ENCODE peak calls at places on chromosomes 3 and 15, in four cellular contexts. H, N, F and Z are unnamed samples.

GRCh38 chr3:52719618-52720017 is 13.7 kb downstream of the SPCS1 start:
- DNase-seq in H (no peak), N (no peak), F (no peak), Z (no peak)

GRCh38 chr3:53196575-53197407 is 35.8 kb downstream of the PRKCD start:
- DNase-seq in H (peak), N (peak), F (peak), Z (no peak)

GRCh38 chr15:95371664-95372063 is 958.8 kb upstream of the NR2F2 start:
- DNase-seq in H (no peak), N (no peak), F (no peak), Z (no peak)

GRCh38 chr15:58604455-58604923 is 145.0 kb downstream of the ADAM10 start:
- DNase-seq in H (no peak), N (no peak), F (no peak), Z (no peak)

GRCh38 chr15:32746116-32746857 is 28.5 kb downstream of the GREM1 start:
- DNase-seq in H (no peak), N (no peak), F (no peak), Z (no peak)

GRCh38 chr15:86863226-86863915 is 783.7 kb downstream of the AGBL1 start:
- DNase-seq in H (no peak), N (no peak), F (no peak), Z (no peak)

GRCh38 chr3:126883241-126883640 is 99.7 kb upstream of the PLXNA1 start:
- DNase-seq in H (no peak), N (no peak), F (no peak), Z (no peak)

GRCh38 chr3:81339040-81339845 is 422.2 kb downstream of the GBE1 start:
- DNase-seq in H (no peak), N (no peak), F (no peak), Z (no peak)

GRCh38 chr3:62445267-62445666 is 71.9 kb upstream of the FEZF2 start:
- DNase-seq in H (no peak), N (no peak), F (no peak), Z (no peak)

GRCh38 chr3:140762751-140763150 is 84.9 kb downstream of the TRIM42 start:
- DNase-seq in H (no peak), N (no peak), F (no peak), Z (no peak)

GRCh38 chr15:55742927-55743614 is at the start of gene PRTG:
- DNase-seq in H (no peak), N (no peak), F (no peak), Z (no peak)

GRCh38 chr3:119681279-119681678 is 4.1 kb upstream of the COX17 start:
- DNase-seq in H (no peak), N (no peak), F (no peak), Z (no peak)

GRCh38 chr3:82376883-82377282 is 615.4 kb upstream of the GBE1 start:
- DNase-seq in H (no peak), N (no peak), F (no peak), Z (no peak)

GRCh38 chr15:80461370-80462060 is 57.3 kb downstream of the ARNT2 start:
- DNase-seq in H (no peak), N (no peak), F (no peak), Z (no peak)

GRCh38 chr15:80536231-80536630 is 132.0 kb downstream of the ARNT2 start:
- DNase-seq in H (no peak), N (no peak), F (no peak), Z (no peak)

GRCh38 chr3:19348929-19349564 is 200.7 kb downstream of the KCNH8 start:
- DNase-seq in H (no peak), N (no peak), F (no peak), Z (no peak)

GRCh38 chr3:62134061-62134496 is 239.3 kb downstream of the FEZF2 start:
- DNase-seq in H (no peak), N (no peak), F (no peak), Z (no peak)

GRCh38 chr3:149128856-149129255 is 582 bp upstream of the HPS3 start:
- DNase-seq in H (no peak), N (no peak), F (no peak), Z (no peak)

GRCh38 chr3:52442409-52443267 is 2.3 kb downstream of the SEMA3G start:
- DNase-seq in H (no peak), N (no peak), F (no peak), Z (no peak)

GRCh38 chr3:184360834-184361531 is 422 bp downstream of the CLCN2 start:
- DNase-seq in H (no peak), N (no peak), F (no peak), Z (no peak)

GRCh38 chr3:99351097-99351496 is 287.3 kb upstream of the COL8A1 start:
- DNase-seq in H (no peak), N (no peak), F (no peak), Z (no peak)

GRCh38 chr3:117019082-117019713 is 309.6 kb downstream of the TUSC7 start:
- DNase-seq in H (no peak), N (peak), F (peak), Z (no peak)

GRCh38 chr3:188687389-188687788 is 484.4 kb upstream of the TPRG1 start:
- DNase-seq in H (no peak), N (no peak), F (no peak), Z (no peak)

GRCh38 chr3:52091566-52092290 is 35.4 kb upstream of the DUSP7 start:
- DNase-seq in H (no peak), N (no peak), F (no peak), Z (no peak)

GRCh38 chr3:133404925-133405324 is 5.1 kb downstream of the BFSP2 start:
- DNase-seq in H (no peak), N (no peak), F (no peak), Z (no peak)

GRCh38 chr3:150913174-150913922 is 8.1 kb upstream of the MINDY4B start:
- DNase-seq in H (no peak), N (no peak), F (no peak), Z (no peak)

GRCh38 chr15:39594056-39594763 is 13.3 kb downstream of the THBS1 start:
- DNase-seq in H (no peak), N (peak), F (no peak), Z (no peak)

GRCh38 chr3:23079976-23080375 is 123.2 kb upstream of the UBE2E2 start:
- DNase-seq in H (no peak), N (no peak), F (no peak), Z (no peak)

GRCh38 chr3:148625145-148625736 is 72.5 kb upstream of the AGTR1 start:
- DNase-seq in H (no peak), N (no peak), F (no peak), Z (no peak)

GRCh38 chr3:97958796-97959195 is 13.4 kb downstream of the RIOX2 start:
- DNase-seq in H (no peak), N (no peak), F (no peak), Z (no peak)

GRCh38 chr15:101169457-101170071 is 82.3 kb downstream of the CHSY1 start:
- DNase-seq in H (no peak), N (no peak), F (no peak), Z (no peak)